ENCODE peak calls at places on chromosomes 12 and 14, in ten cellular contexts. N, B, I, Z, A, V, P, C, S and X are unnamed samples.

GRCh38 chr14:64541971-64542838 is 1.7 kb downstream of the HSPA2 start:
- DNase-seq in A (no peak), Z (peak), V (no peak), I (no peak), P (peak), C (peak), B (no peak), N (no peak), S (no peak), X (no peak)

GRCh38 chr14:64786296-64787149 is 82.3 kb downstream of the PLEKHG3 start:
- DNase-seq in Z (no peak), N (no peak), A (no peak), C (no peak), B (no peak), S (no peak), P (no peak), V (no peak), I (no peak), X (no peak)

GRCh38 chr12:99128246-99128645 is 483.2 kb downstream of the APAF1 start:
- DNase-seq in Z (no peak), N (no peak), S (no peak), C (no peak), P (no peak), V (no peak), I (no peak), B (no peak), A (no peak), X (no peak)

GRCh38 chr12:108911915-108912314 is 32.0 kb downstream of the DAO start:
- DNase-seq in B (no peak), V (no peak), C (no peak), P (no peak), N (no peak), A (no peak), Z (no peak), S (no peak), I (no peak), X (no peak)

GRCh38 chr12:98754095-98754494 is 109.0 kb downstream of the APAF1 start:
- DNase-seq in S (no peak), P (no peak), I (no peak), Z (peak), N (peak), A (no peak), V (no peak), B (no peak), C (no peak), X (peak)

GRCh38 chr12:48068457-48068856 is 37.4 kb downstream of the SENP1 start:
- DNase-seq in C (no peak), A (no peak), S (no peak), N (no peak), I (no peak), B (no peak), V (no peak), Z (no peak), P (no peak), X (no peak)

GRCh38 chr14:22556990-22557623 is 31.9 kb downstream of the DAD1 start:
- DNase-seq in S (peak), Z (peak), P (peak), N (peak), C (peak), V (peak), I (peak), B (peak), A (peak), X (peak)

GRCh38 chr12:153080-153746 is 60.7 kb downstream of the SLC6A12 start:
- DNase-seq in I (no peak), S (peak), C (peak), N (peak), P (peak), B (peak), Z (peak), V (peak), A (no peak), X (peak)

GRCh38 chr14:100680439-100681051 is 46.1 kb upstream of the DLK1 start:
- DNase-seq in I (no peak), S (no peak), Z (no peak), P (no peak), N (no peak), C (no peak), V (no peak), B (no peak), A (no peak), X (no peak)

GRCh38 chr14:101556131-101556530 is 5.2 kb upstream of the DIO3 start:
- DNase-seq in C (no peak), N (no peak), B (no peak), I (no peak), V (no peak), S (no peak), P (no peak), A (no peak), Z (no peak), X (no peak)

GRCh38 chr12:123126294-123127144 is 24.4 kb downstream of the PITPNM2 start:
- DNase-seq in V (no peak), N (no peak), P (no peak), I (peak), C (no peak), Z (no peak), B (no peak), A (no peak), S (no peak), X (peak)

GRCh38 chr12:57735952-57736742 is 2.4 kb downstream of the AGAP2 start:
- DNase-seq in I (no peak), Z (no peak), A (peak), P (peak), B (no peak), N (no peak), S (no peak), V (peak), C (peak), X (no peak)

GRCh38 chr12:76284816-76285750 is 63.1 kb downstream of the BBS10 start:
- DNase-seq in C (no peak), A (no peak), N (no peak), S (no peak), I (no peak), P (no peak), V (no peak), B (no peak), Z (no peak), X (no peak)

GRCh38 chr12:25186788-25187397 is 8.1 kb downstream of the DNAI7 start:
- DNase-seq in V (no peak), S (no peak), C (no peak), I (no peak), B (no peak), A (no peak), Z (peak), N (peak), P (no peak), X (peak)

GRCh38 chr12:107917912-107918800 is 143.7 kb downstream of the ASCL4 start:
- DNase-seq in A (no peak), C (no peak), S (no peak), Z (peak), B (no peak), V (peak), P (peak), I (no peak), N (peak), X (no peak)

GRCh38 chr12:120252071-120252906 is 13.2 kb downstream of the PXN start:
- DNase-seq in I (no peak), Z (peak), B (peak), S (no peak), C (no peak), N (no peak), P (no peak), A (peak), V (no peak), X (peak)

GRCh38 chr12:6570264-6570887 is 2.3 kb upstream of the NOP2 start:
- DNase-seq in S (peak), A (peak), B (no peak), Z (peak), I (no peak), N (peak), C (peak), V (peak), P (peak), X (no peak)

GRCh38 chr12:128190614-128191013 is 76.4 kb upstream of the TMEM132C start:
- DNase-seq in V (peak), C (peak), A (no peak), N (peak), B (no peak), P (peak), I (no peak), S (no peak), Z (no peak), X (no peak)

GRCh38 chr14:90495357-90496276 is 98.8 kb downstream of the CALM1 start:
- DNase-seq in P (no peak), A (peak), I (peak), Z (peak), C (no peak), B (peak), N (peak), S (no peak), V (peak), X (no peak)

GRCh38 chr14:105865904-105866840 is 339.8 kb downstream of the TMEM121 start:
- DNase-seq in Z (peak), S (no peak), C (no peak), A (no peak), P (no peak), V (no peak), B (no peak), I (no peak), N (no peak), X (no peak)

GRCh38 chr12:66942741-66943465 is 264.0 kb upstream of the GRIP1 start:
- DNase-seq in I (no peak), V (peak), S (no peak), N (no peak), Z (no peak), A (no peak), P (peak), B (no peak), C (no peak), X (no peak)

GRCh38 chr14:103186894-103187586 is 63.8 kb downstream of the TNFAIP2 start:
- DNase-seq in A (no peak), V (no peak), N (no peak), P (no peak), Z (no peak), I (no peak), C (no peak), S (no peak), B (no peak), X (no peak)

GRCh38 chr14:62947291-62947690 is 98.0 kb downstream of the KCNH5 start:
- DNase-seq in V (no peak), P (no peak), N (no peak), S (no peak), I (no peak), Z (no peak), C (no peak), A (no peak), B (no peak), X (no peak)

GRCh38 chr14:99516156-99517045 is 35.2 kb downstream of the CCNK start:
- DNase-seq in P (no peak), C (no peak), Z (no peak), B (no peak), I (no peak), A (no peak), S (no peak), V (no peak), N (no peak), X (no peak)

GRCh38 chr12:60257063-60257462 is 661.2 kb downstream of the SLC16A7 start:
- DNase-seq in V (no peak), P (peak), Z (no peak), I (peak), S (no peak), N (no peak), C (no peak), A (no peak), B (no peak), X (peak)

GRCh38 chr14:102095871-102096568 is 9.2 kb upstream of the HSP90AA1 start:
- DNase-seq in N (no peak), A (no peak), C (peak), Z (no peak), P (no peak), V (no peak), I (no peak), B (no peak), S (no peak), X (no peak)

GRCh38 chr14:69045857-69046351 is 66.8 kb upstream of the ACTN1 start:
- DNase-seq in V (no peak), A (no peak), I (no peak), P (no peak), N (no peak), C (no peak), Z (no peak), B (no peak), S (no peak), X (no peak)

GRCh38 chr14:50741571-50741970 is 73.5 kb upstream of the SAV1 start:
- DNase-seq in B (no peak), V (no peak), P (no peak), A (no peak), N (no peak), S (peak), I (no peak), Z (peak), C (no peak), X (no peak)

GRCh38 chr12:68788554-68789143 is 19.3 kb upstream of the MDM2 start:
- DNase-seq in Z (no peak), N (no peak), A (no peak), B (no peak), S (no peak), V (no peak), I (no peak), P (no peak), C (no peak), X (no peak)

GRCh38 chr14:68854421-68854820 is 61.6 kb upstream of the ZFP36L1 start:
- DNase-seq in N (no peak), P (no peak), B (no peak), Z (no peak), A (no peak), C (no peak), V (no peak), S (no peak), I (no peak), X (no peak)